ENCODE peak calls at places on chromosomes 2 and 18, in six cellular contexts. L, J, B, P, K and T are unnamed samples. For H3K4me1, the result is how much of the 10 kb centered on the place peaks cover.

GRCh38 chr2:57516740-57517340 is 529.8 kb upstream of the VRK2 start:
- DNase-seq in L (no peak), J (no peak), B (no peak), P (peak), K (no peak), T (peak)

GRCh38 chr18:74834424-74835309 is 237.0 kb downstream of the ZNF407 start:
- DNase-seq in L (no peak), J (no peak), B (no peak), P (no peak), K (no peak), T (peak)

GRCh38 chr2:191696001-191696400 is 18.1 kb downstream of the NABP1 start:
- DNase-seq in L (peak), J (no peak), B (no peak), P (no peak), K (no peak), T (no peak)

GRCh38 chr2:119428488-119429224 is 3.0 kb upstream of the TMEM37 start:
- DNase-seq in L (peak), J (no peak), B (no peak), P (no peak), K (no peak), T (no peak)

GRCh38 chr2:226791487-226792081 is 8.0 kb downstream of the IRS1 start:
- DNase-seq in L (peak), J (peak), B (no peak), P (peak), K (peak), T (peak)

GRCh38 chr2:32678825-32679224 is 51.0 kb downstream of the TTC27 start:
- DNase-seq in L (no peak), J (no peak), B (no peak), P (no peak), K (no peak), T (no peak)

GRCh38 chr2:230498506-230499107 is 82.6 kb downstream of the SP100 start:
- DNase-seq in L (no peak), J (no peak), B (no peak), P (no peak), K (no peak), T (no peak)

GRCh38 chr18:45121146-45121545 is 440.5 kb downstream of the SETBP1 start:
- DNase-seq in L (no peak), J (no peak), B (no peak), P (no peak), K (no peak), T (no peak)

GRCh38 chr2:230586328-230586982 is 126.2 kb upstream of the CAB39 start:
- DNase-seq in L (no peak), J (no peak), B (no peak), P (no peak), K (no peak), T (no peak)

GRCh38 chr2:120954939-120955338 is 219.3 kb downstream of the GLI2 start:
- DNase-seq in L (no peak), J (no peak), B (no peak), P (no peak), K (no peak), T (no peak)

GRCh38 chr2:31429759-31430438 is 15.4 kb upstream of the XDH start:
- DNase-seq in L (no peak), J (peak), B (no peak), P (no peak), K (no peak), T (no peak)

GRCh38 chr18:36158261-36158867 is 28.7 kb downstream of the ELP2 start:
- DNase-seq in L (no peak), J (no peak), B (no peak), P (no peak), K (no peak), T (no peak)

GRCh38 chr2:207311316-207312005 is 145.7 kb upstream of the KLF7 start:
- DNase-seq in L (peak), J (no peak), B (no peak), P (no peak), K (peak), T (no peak)

GRCh38 chr2:85710687-85711577 is 16.8 kb downstream of the GNLY start:
- DNase-seq in L (peak), J (no peak), B (no peak), P (no peak), K (peak), T (no peak)

GRCh38 chr2:55887906-55888625 is 35.5 kb downstream of the EFEMP1 start:
- DNase-seq in L (no peak), J (no peak), B (no peak), P (no peak), K (no peak), T (no peak)

GRCh38 chr2:134127496-134127895 is 126.4 kb upstream of the MGAT5 start:
- DNase-seq in L (no peak), J (peak), B (no peak), P (no peak), K (no peak), T (no peak)

GRCh38 chr2:175877845-175878563 is 124.1 kb downstream of the LNPK start:
- DNase-seq in L (no peak), J (no peak), B (no peak), P (no peak), K (no peak), T (no peak)

GRCh38 chr2:105196651-105197050 is 44.9 kb upstream of the GPR45 start:
- DNase-seq in L (no peak), J (no peak), B (no peak), P (no peak), K (no peak), T (no peak)

GRCh38 chr2:134406311-134406710 is 152.4 kb downstream of the MGAT5 start:
- DNase-seq in L (no peak), J (no peak), B (no peak), P (no peak), K (no peak), T (no peak)

GRCh38 chr18:77114070-77114563 is 18.5 kb downstream of the MBP start:
- DNase-seq in L (no peak), J (no peak), B (no peak), P (no peak), K (no peak), T (no peak)

GRCh38 chr18:77114564-77115391 is 17.8 kb downstream of the MBP start:
- DNase-seq in L (peak), J (no peak), B (no peak), P (no peak), K (peak), T (no peak)

GRCh38 chr18:77115461-77115907 is 17.1 kb downstream of the MBP start:
- DNase-seq in L (no peak), J (no peak), B (no peak), P (no peak), K (no peak), T (no peak)

GRCh38 chr18:77118256-77119090 is 14.1 kb downstream of the MBP start:
- DNase-seq in L (no peak), J (no peak), B (no peak), P (no peak), K (no peak), T (no peak)

GRCh38 chr18:77116201-77117080 is 16.1 kb downstream of the MBP start:
- DNase-seq in L (no peak), J (no peak), B (no peak), P (no peak), K (no peak), T (no peak)
- H3K4me1 ChIP-seq in L (under half), J (half or more), B (under half), P (under half), K (under half), T (under half)

GRCh38 chr2:233093721-233094120 is 33.6 kb downstream of the INPP5D start:
- DNase-seq in L (no peak), J (no peak), B (no peak), P (no peak), K (no peak), T (no peak)

GRCh38 chr2:233092446-233093438 is 32.6 kb downstream of the INPP5D start:
- DNase-seq in L (no peak), J (no peak), B (no peak), P (no peak), K (no peak), T (no peak)

GRCh38 chr2:233094614-233095013 is 34.5 kb downstream of the INPP5D start:
- DNase-seq in L (no peak), J (no peak), B (no peak), P (no peak), K (no peak), T (no peak)

GRCh38 chr2:233098615-233099014 is 38.5 kb downstream of the INPP5D start:
- DNase-seq in L (peak), J (no peak), B (no peak), P (no peak), K (no peak), T (peak)

DNA sequence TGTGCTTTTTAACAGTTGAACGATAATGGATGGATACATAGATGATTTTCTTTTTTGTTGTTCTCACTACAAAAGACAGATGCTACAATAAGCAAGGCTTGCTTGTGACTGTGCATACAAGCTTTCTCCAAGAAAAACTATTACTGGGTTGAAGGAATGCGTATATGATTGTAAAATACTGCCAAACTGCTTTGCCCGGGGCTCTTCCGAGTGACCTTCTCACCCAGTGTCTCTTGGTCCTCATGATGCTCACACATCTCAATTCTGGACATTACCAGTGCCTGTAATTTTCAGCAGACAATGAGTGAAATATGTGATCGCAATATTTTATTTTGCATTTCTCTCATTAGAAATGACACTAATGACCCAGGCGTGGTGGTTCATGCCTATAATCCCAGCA is 35.9 kb downstream of the INPP5D start:
- DNase-seq in L (no peak), J (no peak), B (no peak), P (no peak), K (no peak), T (no peak)
- H3K4me1 ChIP-seq in L (under half), J (half or more), B (under half), P (under half), K (under half), T (under half)

GRCh38 chr2:224969095-224969494 is 73.2 kb downstream of the DOCK10 start:
- DNase-seq in L (no peak), J (no peak), B (no peak), P (no peak), K (no peak), T (no peak)

GRCh38 chr2:224966663-224967062 is 75.6 kb downstream of the DOCK10 start:
- DNase-seq in L (no peak), J (no peak), B (no peak), P (no peak), K (no peak), T (no peak)

GRCh38 chr2:224970311-224970710 is 72.0 kb downstream of the DOCK10 start:
- DNase-seq in L (no peak), J (no peak), B (no peak), P (no peak), K (no peak), T (no peak)

GRCh38 chr2:224969633-224970292 is 72.5 kb downstream of the DOCK10 start:
- DNase-seq in L (no peak), J (no peak), B (no peak), P (no peak), K (no peak), T (no peak)

GRCh38 chr2:224968051-224968450 is 74.2 kb downstream of the DOCK10 start:
- DNase-seq in L (no peak), J (no peak), B (no peak), P (no peak), K (no peak), T (no peak)
- H3K4me1 ChIP-seq in L (under half), J (under half), B (under half), P (under half), K (under half), T (under half)

GRCh38 chr2:200404615-200405014 is 98.1 kb downstream of the SPATS2L start:
- DNase-seq in L (no peak), J (no peak), B (no peak), P (no peak), K (no peak), T (no peak)
- H3K4me1 ChIP-seq in L (under half), J (under half), B (under half), P (under half), K (under half), T (under half)

DNA sequence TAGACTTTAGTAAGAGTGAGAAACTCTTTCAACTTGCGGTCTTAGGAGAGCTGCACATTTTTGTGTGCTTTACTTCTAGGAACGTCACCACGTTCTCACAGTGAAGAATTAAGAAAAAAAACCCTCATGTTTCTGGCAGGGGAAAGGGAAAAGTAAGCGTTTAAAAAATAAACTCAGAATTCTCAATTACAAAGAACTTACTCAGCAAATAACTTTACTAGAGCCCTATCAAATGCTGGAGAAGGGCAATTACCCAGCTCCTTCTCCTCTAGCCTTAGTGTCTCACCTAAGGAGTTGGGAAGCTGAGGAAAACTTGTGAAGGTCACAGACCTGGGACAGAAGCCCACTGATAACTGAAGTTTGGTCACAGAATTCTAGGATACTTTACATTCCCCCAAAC is 1500.3 kb downstream of the LRP1B start:
- DNase-seq in L (no peak), J (no peak), B (no peak), P (no peak), K (no peak), T (no peak)
- H3K4me1 ChIP-seq in L (under half), J (under half), B (under half), P (under half), K (under half), T (under half)

DNA sequence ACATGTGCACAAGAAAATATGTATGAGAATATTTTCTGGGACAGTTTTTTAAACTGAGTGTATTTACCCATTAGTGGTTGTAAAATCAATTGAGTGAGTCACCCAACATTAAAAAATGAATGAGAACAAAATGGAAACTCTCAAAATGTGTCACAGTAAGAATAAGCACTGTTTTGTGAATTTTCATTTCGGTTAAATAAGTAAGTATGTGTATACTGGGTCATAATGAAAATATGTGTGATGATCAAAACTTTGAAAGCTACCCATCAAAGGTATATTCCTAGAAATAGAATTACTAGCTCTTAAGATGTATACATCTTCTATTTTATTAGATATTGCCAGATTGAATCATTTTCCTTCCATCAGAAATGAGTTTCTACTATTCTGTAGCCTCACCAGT is 11.6 kb downstream of the BABAM2 start:
- DNase-seq in L (no peak), J (no peak), B (no peak), P (no peak), K (no peak), T (no peak)
- H3K4me1 ChIP-seq in L (under half), J (under half), B (under half), P (under half), K (under half), T (under half)

DNA sequence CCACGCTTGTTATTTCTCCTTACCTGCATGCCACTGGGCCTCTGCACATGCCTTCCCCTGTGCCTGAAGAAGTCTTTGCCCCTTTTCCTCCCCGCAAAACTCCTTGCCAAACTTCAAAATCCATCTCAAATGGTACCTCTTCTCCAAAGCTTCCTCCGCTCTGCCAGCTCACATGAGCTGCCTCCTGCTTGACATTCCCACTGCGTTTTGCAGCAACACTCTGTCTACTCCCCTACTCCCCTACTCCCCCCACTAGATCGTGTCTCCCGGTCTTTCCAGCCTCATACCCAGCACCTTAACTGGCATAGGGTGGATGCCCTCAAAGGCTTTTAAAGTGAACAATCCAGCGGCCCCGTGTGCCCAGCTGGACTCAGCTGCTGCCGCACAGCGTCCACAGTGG is 65.8 kb downstream of the TNS1 start:
- DNase-seq in L (no peak), J (no peak), B (no peak), P (no peak), K (no peak), T (no peak)
- H3K4me1 ChIP-seq in L (half or more), J (under half), B (under half), P (under half), K (under half), T (under half)

GRCh38 chr2:102145107-102145506 is 2.6 kb downstream of the IL1R1 start:
- DNase-seq in L (no peak), J (no peak), B (no peak), P (no peak), K (no peak), T (no peak)
- H3K4me1 ChIP-seq in L (under half), J (under half), B (under half), P (under half), K (under half), T (under half)